ENCODE peak calls at places on chromosomes 11 and 22, in five cellular contexts. One of them, this sample, is unnamed.

GRCh38 chr11:75261902-75262361 is 21.4 kb downstream of the TPBGL start:
- DNase-seq in head of caudate nucleus: peak
- DNase-seq in hypothalamus: no peak
- DNase-seq in GM04503: no peak
- DNase-seq in BE2C: peak
- DNase-seq in this sample: no peak

GRCh38 chr22:49340406-49340805 is 487.3 kb downstream of the BRD1 start:
- DNase-seq in GM04503: no peak
- DNase-seq in BE2C: no peak
- DNase-seq in hypothalamus: no peak
- DNase-seq in head of caudate nucleus: no peak
- DNase-seq in this sample: no peak

GRCh38 chr11:69000831-69001245 is 12.2 kb downstream of the MRGPRF start:
- DNase-seq in BE2C: no peak
- DNase-seq in GM04503: peak
- DNase-seq in hypothalamus: no peak
- DNase-seq in head of caudate nucleus: peak
- DNase-seq in this sample: no peak

GRCh38 chr11:132312161-132312560 is 941.7 kb downstream of the NTM start:
- DNase-seq in BE2C: no peak
- DNase-seq in hypothalamus: no peak
- DNase-seq in head of caudate nucleus: no peak
- DNase-seq in GM04503: no peak
- DNase-seq in this sample: no peak

GRCh38 chr22:49303781-49304461 is 523.8 kb downstream of the BRD1 start:
- DNase-seq in head of caudate nucleus: peak
- DNase-seq in BE2C: no peak
- DNase-seq in GM04503: no peak
- DNase-seq in hypothalamus: no peak
- DNase-seq in this sample: no peak

GRCh38 chr11:69848196-69848595 is 29.0 kb upstream of the FGF3 start:
- DNase-seq in GM04503: no peak
- DNase-seq in hypothalamus: no peak
- DNase-seq in head of caudate nucleus: no peak
- DNase-seq in BE2C: no peak
- DNase-seq in this sample: no peak

GRCh38 chr11:68584097-68584496 is 100.2 kb upstream of the GAL start:
- DNase-seq in head of caudate nucleus: peak
- DNase-seq in hypothalamus: no peak
- DNase-seq in GM04503: no peak
- DNase-seq in BE2C: peak
- DNase-seq in this sample: no peak

GRCh38 chr11:129117595-129118350 is 74.4 kb downstream of the ARHGAP32 start:
- DNase-seq in hypothalamus: peak
- DNase-seq in head of caudate nucleus: peak
- DNase-seq in GM04503: no peak
- DNase-seq in BE2C: peak
- DNase-seq in this sample: peak

GRCh38 chr11:57792060-57792541 is 30.5 kb downstream of the CTNND1 start:
- DNase-seq in GM04503: no peak
- DNase-seq in BE2C: no peak
- DNase-seq in head of caudate nucleus: peak
- DNase-seq in hypothalamus: no peak
- DNase-seq in this sample: peak

GRCh38 chr11:81245791-81246190 is 1487.9 kb downstream of the FAM181B start:
- DNase-seq in BE2C: no peak
- DNase-seq in GM04503: no peak
- DNase-seq in hypothalamus: no peak
- DNase-seq in head of caudate nucleus: no peak
- DNase-seq in this sample: no peak

GRCh38 chr11:66346476-66347424 is 679 bp downstream of the B4GAT1 start:
- DNase-seq in head of caudate nucleus: no peak
- DNase-seq in hypothalamus: no peak
- DNase-seq in BE2C: no peak
- DNase-seq in GM04503: no peak
- DNase-seq in this sample: no peak

GRCh38 chr11:2369896-2370295 is 7.2 kb upstream of the CD81 start:
- DNase-seq in head of caudate nucleus: no peak
- DNase-seq in GM04503: no peak
- DNase-seq in BE2C: no peak
- DNase-seq in hypothalamus: no peak
- DNase-seq in this sample: no peak

GRCh38 chr11:94171693-94172440 is 43.2 kb downstream of the PANX1 start:
- DNase-seq in GM04503: no peak
- DNase-seq in head of caudate nucleus: peak
- DNase-seq in hypothalamus: no peak
- DNase-seq in BE2C: peak
- DNase-seq in this sample: no peak

GRCh38 chr11:72333657-72334056 is 89.7 kb upstream of the PHOX2A start:
- DNase-seq in BE2C: peak
- DNase-seq in hypothalamus: no peak
- DNase-seq in GM04503: no peak
- DNase-seq in head of caudate nucleus: no peak
- DNase-seq in this sample: no peak

GRCh38 chr22:25177895-25178294 is 21.8 kb upstream of the CRYBB3 start:
- DNase-seq in head of caudate nucleus: no peak
- DNase-seq in GM04503: no peak
- DNase-seq in BE2C: no peak
- DNase-seq in hypothalamus: no peak
- DNase-seq in this sample: no peak

GRCh38 chr11:93614111-93614784 is 47.2 kb upstream of the CEP295 start:
- DNase-seq in GM04503: no peak
- DNase-seq in hypothalamus: no peak
- DNase-seq in BE2C: peak
- DNase-seq in head of caudate nucleus: no peak
- DNase-seq in this sample: no peak

GRCh38 chr11:25587496-25587895 is 744.4 kb upstream of the ANO3 start:
- DNase-seq in head of caudate nucleus: no peak
- DNase-seq in BE2C: no peak
- DNase-seq in hypothalamus: no peak
- DNase-seq in GM04503: no peak
- DNase-seq in this sample: no peak

GRCh38 chr11:114442559-114442958 is 3.3 kb downstream of the REXO2 start:
- DNase-seq in head of caudate nucleus: no peak
- DNase-seq in BE2C: no peak
- DNase-seq in GM04503: no peak
- DNase-seq in hypothalamus: no peak
- DNase-seq in this sample: no peak

GRCh38 chr11:130390071-130390758 is 38.2 kb downstream of the ADAMTS8 start:
- DNase-seq in BE2C: no peak
- DNase-seq in hypothalamus: no peak
- DNase-seq in head of caudate nucleus: peak
- DNase-seq in GM04503: no peak
- DNase-seq in this sample: peak

GRCh38 chr11:10409207-10409661 is 45.8 kb upstream of the AMPD3 start:
- DNase-seq in GM04503: no peak
- DNase-seq in BE2C: no peak
- DNase-seq in hypothalamus: no peak
- DNase-seq in head of caudate nucleus: no peak
- DNase-seq in this sample: no peak

GRCh38 chr22:44396021-44396726 is 83.4 kb upstream of the SHISAL1 start:
- DNase-seq in BE2C: peak
- DNase-seq in hypothalamus: no peak
- DNase-seq in head of caudate nucleus: no peak
- DNase-seq in GM04503: no peak
- DNase-seq in this sample: no peak

GRCh38 chr11:130781906-130782305 is 134.4 kb downstream of the SNX19 start:
- DNase-seq in hypothalamus: no peak
- DNase-seq in BE2C: no peak
- DNase-seq in head of caudate nucleus: no peak
- DNase-seq in GM04503: peak
- DNase-seq in this sample: no peak

GRCh38 chr22:48276933-48277867 is 1514.8 kb downstream of the TBC1D22A start:
- DNase-seq in GM04503: no peak
- DNase-seq in BE2C: no peak
- DNase-seq in head of caudate nucleus: no peak
- DNase-seq in hypothalamus: no peak
- DNase-seq in this sample: no peak

GRCh38 chr11:63845305-63845704 is 6.4 kb downstream of the MARK2 start:
- DNase-seq in hypothalamus: no peak
- DNase-seq in BE2C: no peak
- DNase-seq in GM04503: peak
- DNase-seq in head of caudate nucleus: no peak
- DNase-seq in this sample: no peak

GRCh38 chr11:107224836-107225235 is 206.6 kb upstream of the GUCY1A2 start:
- DNase-seq in head of caudate nucleus: no peak
- DNase-seq in GM04503: no peak
- DNase-seq in BE2C: no peak
- DNase-seq in hypothalamus: no peak
- DNase-seq in this sample: no peak

GRCh38 chr11:11215944-11216343 is 137.1 kb downstream of the CSNK2A3 start:
- DNase-seq in hypothalamus: no peak
- DNase-seq in BE2C: no peak
- DNase-seq in head of caudate nucleus: no peak
- DNase-seq in GM04503: no peak
- DNase-seq in this sample: no peak

GRCh38 chr22:35451602-35452001 is 51.7 kb downstream of the MCM5 start:
- DNase-seq in GM04503: no peak
- DNase-seq in hypothalamus: no peak
- DNase-seq in head of caudate nucleus: no peak
- DNase-seq in BE2C: peak
- DNase-seq in this sample: no peak

GRCh38 chr11:49432242-49432848 is 223.9 kb upstream of the FOLH1 start:
- DNase-seq in hypothalamus: no peak
- DNase-seq in GM04503: no peak
- DNase-seq in head of caudate nucleus: no peak
- DNase-seq in BE2C: no peak
- DNase-seq in this sample: no peak

GRCh38 chr11:898540-899190 is 11.9 kb downstream of the CHID1 start:
- DNase-seq in BE2C: peak
- DNase-seq in GM04503: no peak
- DNase-seq in head of caudate nucleus: no peak
- DNase-seq in hypothalamus: no peak
- DNase-seq in this sample: no peak

GRCh38 chr11:61760946-61761345 is 8.5 kb downstream of the MYRF start:
- DNase-seq in head of caudate nucleus: peak
- DNase-seq in BE2C: no peak
- DNase-seq in hypothalamus: peak
- DNase-seq in GM04503: no peak
- DNase-seq in this sample: no peak

GRCh38 chr11:18132341-18132740 is at the start of gene MRGPRX3:
- DNase-seq in hypothalamus: no peak
- DNase-seq in BE2C: no peak
- DNase-seq in head of caudate nucleus: no peak
- DNase-seq in GM04503: no peak
- DNase-seq in this sample: no peak

GRCh38 chr11:380491-380890 is 11.2 kb downstream of the B4GALNT4 start:
- DNase-seq in BE2C: no peak
- DNase-seq in head of caudate nucleus: no peak
- DNase-seq in hypothalamus: no peak
- DNase-seq in GM04503: no peak
- DNase-seq in this sample: no peak

GRCh38 chr11:57249384-57250319 is 12.6 kb upstream of the APLNR start:
- DNase-seq in GM04503: no peak
- DNase-seq in head of caudate nucleus: peak
- DNase-seq in hypothalamus: no peak
- DNase-seq in BE2C: peak
- DNase-seq in this sample: no peak

GRCh38 chr11:33655842-33656600 is 44.6 kb downstream of the C11orf91 start:
- DNase-seq in GM04503: no peak
- DNase-seq in head of caudate nucleus: no peak
- DNase-seq in hypothalamus: no peak
- DNase-seq in BE2C: no peak
- DNase-seq in this sample: no peak

GRCh38 chr11:108774037-108774436 is 109.2 kb downstream of the DDX10 start:
- DNase-seq in head of caudate nucleus: no peak
- DNase-seq in GM04503: no peak
- DNase-seq in hypothalamus: no peak
- DNase-seq in BE2C: no peak
- DNase-seq in this sample: no peak

GRCh38 chr22:17787159-17788022 is 13.1 kb upstream of the BID start:
- DNase-seq in head of caudate nucleus: peak
- DNase-seq in hypothalamus: no peak
- DNase-seq in BE2C: no peak
- DNase-seq in GM04503: no peak
- DNase-seq in this sample: peak

This sample was measured in GF-D8.